ENCODE peak calls at places on chromosome 12, in eight cellular contexts. J is ascending aorta; R is GM20000; N is uterus; P is cardiac muscle cell; L is Caco-2; T is CD8-positive, alpha-beta T cell; S is astrocyte of the spinal cord. E is an unnamed sample.

GRCh38 chr12:102568151-102568815 is 87.9 kb upstream of the IGF1 start:
- DNase-seq in N (no peak), J (no peak), P (no peak), L (no peak), S (peak; percentile 24), R (no peak), T (no peak), E (no peak)

GRCh38 chr12:11078246-11078645 is 13.9 kb downstream of the TAS2R43 start:
- DNase-seq in L (no peak), R (no peak), N (no peak), P (no peak), T (no peak), S (no peak), J (no peak), E (no peak)

GRCh38 chr12:105357162-105357691 is 26.7 kb downstream of the C12orf75 start:
- DNase-seq in R (peak; percentile 58), L (peak; percentile 17), N (no peak), T (no peak), J (no peak), P (no peak), S (peak; percentile 37), E (peak; percentile 13)

GRCh38 chr12:104634852-104635251 is 178.1 kb downstream of the CHST11 start:
- DNase-seq in T (no peak), S (no peak), P (no peak), J (no peak), R (no peak), L (no peak), N (no peak), E (no peak)

GRCh38 chr12:12612403-12612802 is 727 bp downstream of the CREBL2 start:
- DNase-seq in S (peak; percentile 78), N (no peak), L (no peak), P (peak; percentile 87), T (no peak), R (peak; percentile 45), J (no peak), E (peak; percentile 64)

GRCh38 chr12:89706551-89707348 is 1.9 kb downstream of the ATP2B1 start:
- DNase-seq in T (no peak), N (peak; percentile 15), J (no peak), S (peak; percentile 21), R (no peak), P (peak; percentile 22), L (peak; percentile 4), E (peak; percentile 58)

GRCh38 chr12:45034861-45035265 is 16.0 kb downstream of the DBX2 start:
- DNase-seq in T (no peak), L (no peak), J (no peak), S (no peak), P (no peak), N (no peak), R (no peak), E (no peak)

GRCh38 chr12:58541300-58541690 is 379.0 kb downstream of the LRIG3 start:
- DNase-seq in N (no peak), S (peak; percentile 39), R (no peak), J (no peak), P (peak; percentile 40), L (no peak), T (no peak), E (no peak)

GRCh38 chr12:122836027-122836921 is 1.0 kb downstream of the HIP1R start:
- DNase-seq in R (peak; percentile 87), S (no peak), N (no peak), T (peak; percentile 63), L (no peak), J (no peak), P (no peak), E (peak; percentile 64)

GRCh38 chr12:29921307-29921706 is 137.6 kb upstream of the TMTC1 start:
- DNase-seq in T (no peak), L (no peak), P (peak; percentile 56), N (no peak), S (peak; percentile 29), J (no peak), R (no peak), E (peak; percentile 55)

GRCh38 chr12:106753526-106753925 is 21.0 kb upstream of the RIC8B start:
- DNase-seq in P (no peak), N (no peak), S (no peak), T (peak; percentile 65), R (peak; percentile 74), J (no peak), L (no peak), E (no peak)

GRCh38 chr12:13195848-13196301 is 651 bp upstream of the EMP1 start:
- DNase-seq in L (peak; percentile 67), T (no peak), S (peak; percentile 61), R (no peak), P (peak; percentile 55), J (no peak), N (peak; percentile 46), E (no peak)

DNA sequence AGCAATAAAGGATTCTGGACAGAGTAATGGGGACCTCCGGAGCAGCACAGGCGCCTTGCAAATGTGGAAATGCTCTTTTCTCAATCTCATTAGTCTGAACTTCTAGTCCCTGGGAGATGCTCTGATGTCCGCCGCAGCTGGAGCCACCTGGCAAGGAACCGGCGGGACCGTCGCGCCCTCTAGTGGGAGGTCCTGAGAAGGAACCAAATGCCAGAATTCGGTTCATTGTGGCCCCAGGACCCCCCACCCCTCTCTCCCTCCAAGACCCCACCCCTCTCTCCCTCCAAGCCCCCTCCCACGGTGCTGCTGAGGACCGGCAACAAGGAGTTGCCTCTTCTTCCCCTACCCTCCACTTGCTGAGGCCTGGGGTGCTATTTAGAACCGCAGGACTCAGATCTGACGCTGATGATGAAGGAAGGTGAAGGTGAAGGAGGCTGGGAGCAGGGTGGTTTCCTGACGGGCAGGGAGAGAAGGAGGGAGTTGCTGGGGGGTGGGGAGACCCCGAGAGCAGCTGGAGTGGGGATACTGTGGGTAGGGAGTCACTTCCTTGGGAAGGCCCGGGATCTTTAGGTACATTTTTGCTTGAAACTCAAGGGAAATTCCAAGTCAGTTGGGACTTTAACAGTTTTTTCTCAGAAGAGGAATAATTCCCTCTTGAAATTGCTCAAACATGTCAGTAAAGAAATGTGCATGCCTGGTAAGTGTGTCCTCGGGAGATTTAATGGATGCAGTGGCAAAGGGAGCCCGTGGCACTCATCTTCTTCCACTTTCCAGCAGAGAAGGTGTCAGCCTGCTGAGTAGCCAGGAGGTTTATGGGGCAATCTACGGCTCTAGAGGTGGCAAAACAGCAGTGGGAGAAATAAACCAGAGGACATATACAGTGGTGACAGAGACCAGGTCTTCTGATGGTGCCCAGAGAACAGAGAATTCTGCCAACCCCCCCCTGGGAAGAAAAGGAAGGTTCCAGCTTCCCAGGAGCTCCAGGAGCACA is 42.6 kb downstream of the SMIM41 start:
- DNase-seq in S (peak; percentile 42), J (no peak), N (no peak), T (peak; percentile 70), P (peak; percentile 68), L (peak; percentile 83), R (peak; percentile 75), E (peak; percentile 48)
- TF ChIP-seq CTCF in S (peak; percentile 84), J (no peak), N (peak; percentile 33), T (peak; percentile 69), P (peak; percentile 77), L (peak; percentile 96), R (peak; percentile 82), E (peak; percentile 77)

DNA sequence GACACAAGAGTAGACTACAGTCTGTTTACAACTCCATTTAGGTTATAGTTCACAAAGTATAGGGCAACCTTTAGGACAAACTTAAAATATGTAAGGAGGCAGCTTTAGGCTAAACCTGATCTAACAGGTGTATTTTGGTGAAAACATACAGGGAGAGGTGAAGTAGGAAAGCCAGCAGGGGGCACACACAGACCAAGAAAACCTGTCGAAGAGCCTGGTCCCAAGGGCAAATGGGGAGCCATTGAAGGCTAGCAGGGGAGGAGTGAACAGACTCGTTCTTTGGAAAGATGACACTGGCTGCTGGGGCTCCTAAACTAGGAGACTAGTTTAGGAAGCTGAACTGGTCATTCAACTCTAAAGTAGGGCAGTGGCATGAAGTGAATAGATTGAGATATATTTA is 138.8 kb upstream of the WSCD2 start:
- DNase-seq in N (peak; percentile 28), L (peak; percentile 68), R (peak; percentile 26), P (peak; percentile 17), J (no peak), T (peak; percentile 11), S (no peak), E (peak; percentile 51)
- TF ChIP-seq CTCF in N (peak; percentile 50), L (peak; percentile 59), R (no peak), P (peak; percentile 27), J (peak; percentile 17), T (peak; percentile 17), S (no peak), E (peak; percentile 38)

GRCh38 chr12:15629108-15629507 is 160.1 kb downstream of the EPS8 start:
- DNase-seq in N (peak; percentile 72), R (peak; percentile 8), L (peak; percentile 88), T (no peak), P (peak; percentile 99), S (peak; percentile 99), J (peak; percentile 35), E (peak; percentile 87)

GRCh38 chr12:15632708-15633107 is 156.5 kb downstream of the EPS8 start:
- DNase-seq in J (no peak), L (no peak), P (no peak), T (no peak), S (no peak), R (no peak), N (no peak), E (no peak)

GRCh38 chr12:15629761-15630160 is 159.4 kb downstream of the EPS8 start:
- DNase-seq in R (no peak), N (no peak), S (peak; percentile 70), J (no peak), T (no peak), L (no peak), P (peak; percentile 60), E (peak; percentile 40)

GRCh38 chr12:15633201-15633600 is 156.0 kb downstream of the EPS8 start:
- DNase-seq in R (no peak), P (no peak), L (no peak), T (no peak), J (no peak), S (no peak), N (no peak), E (peak; percentile 50)

DNA sequence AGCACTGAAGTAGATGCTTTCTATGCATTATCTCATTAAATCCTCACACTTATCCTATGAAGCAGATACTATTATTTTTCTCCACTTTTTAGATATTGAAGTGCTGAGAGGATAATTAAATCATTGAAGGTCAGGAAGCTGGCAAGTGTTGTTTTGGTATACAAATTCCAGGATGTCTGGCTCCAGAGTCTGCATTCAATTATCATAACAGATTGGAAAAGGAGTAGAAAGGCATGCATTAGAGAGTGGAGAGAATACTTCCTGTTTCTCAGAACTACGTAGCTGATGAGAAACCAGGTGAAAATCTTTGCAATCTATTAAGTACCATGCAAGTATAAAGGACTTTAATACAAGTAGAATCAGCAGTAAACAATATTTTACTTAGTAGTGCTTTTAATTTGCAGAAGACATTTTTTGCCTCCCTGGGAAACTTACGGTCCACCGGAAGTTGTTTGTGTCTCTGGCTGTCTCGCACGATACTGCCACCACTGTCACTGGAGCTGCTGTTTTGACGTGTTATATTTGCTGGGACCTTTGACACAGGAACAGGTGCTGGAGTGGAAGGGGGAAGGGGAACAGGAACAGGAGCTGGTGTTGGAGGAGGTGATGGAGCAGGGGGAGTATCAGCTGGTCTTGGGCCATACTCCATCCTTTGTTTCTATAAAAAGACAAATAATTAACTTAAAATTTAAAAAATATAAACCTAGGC is 158.0 kb downstream of the EPS8 start:
- DNase-seq in N (no peak), J (no peak), T (no peak), R (no peak), S (no peak), L (peak; percentile 20), P (no peak), E (no peak)
- TF ChIP-seq CTCF in N (no peak), J (no peak), T (no peak), R (no peak), S (no peak), L (no peak), P (no peak), E (no peak)

DNA sequence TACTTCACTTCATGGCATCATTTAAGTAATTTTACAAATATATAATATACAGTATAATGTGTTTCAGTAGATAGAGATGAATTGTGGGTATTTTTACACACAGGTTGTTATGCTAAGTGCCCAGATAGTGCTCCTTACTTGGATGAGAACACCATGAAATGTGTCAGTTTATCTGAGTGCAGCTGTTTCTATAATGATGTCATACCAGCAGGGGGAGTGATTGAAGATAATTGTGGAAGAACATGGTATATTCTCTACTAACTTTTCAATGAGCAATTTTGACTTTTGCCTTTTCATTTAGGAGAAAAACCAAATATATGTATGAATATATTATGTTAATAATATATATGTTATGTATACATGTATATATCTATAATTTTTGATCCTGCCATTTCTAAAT is 221.6 kb downstream of the LRRK2 start:
- DNase-seq in S (peak; percentile 3), N (no peak), L (peak; percentile 43), R (peak; percentile 35), P (no peak), J (no peak), T (no peak), E (peak; percentile 36)
- TF ChIP-seq CTCF in S (peak; percentile 36), N (no peak), L (peak; percentile 62), R (peak; percentile 46), P (peak; percentile 8), J (no peak), T (no peak), E (peak; percentile 45)

E was measured in MCF 10A.